ENCODE peak calls at places on chromosomes 1 and 21, in eight cellular contexts. E, I, Z, K, D, F, S and Y are unnamed samples.

GRCh38 chr1:177354247-177354646 is 183.5 kb downstream of the BRINP2 start:
- DNase-seq in E (no peak), I (no peak), Z (no peak), K (no peak), D (no peak), F (no peak), S (no peak), Y (no peak)

GRCh38 chr1:202049129-202049528 is 38.7 kb downstream of the ELF3 start:
- DNase-seq in E (no peak), I (no peak), Z (no peak), K (no peak), D (no peak), F (peak), S (no peak), Y (no peak)

GRCh38 chr1:23555949-23556640 is 3.2 kb downstream of the ID3 start:
- DNase-seq in E (no peak), I (no peak), Z (no peak), K (no peak), D (peak), F (no peak), S (peak), Y (no peak)

GRCh38 chr1:38586993-38587646 is 272.5 kb downstream of the RRAGC start:
- DNase-seq in E (peak), I (peak), Z (peak), K (no peak), D (peak), F (peak), S (peak), Y (peak)

GRCh38 chr1:8595332-8595731 is 222.1 kb downstream of the RERE start:
- DNase-seq in E (no peak), I (no peak), Z (no peak), K (no peak), D (no peak), F (no peak), S (no peak), Y (no peak)

GRCh38 chr1:154182342-154183044 is 9.4 kb downstream of the TPM3 start:
- DNase-seq in E (peak), I (peak), Z (peak), K (peak), D (peak), F (peak), S (peak), Y (peak)

GRCh38 chr1:93814059-93814794 is 64.8 kb downstream of the DNTTIP2 start:
- DNase-seq in E (no peak), I (peak), Z (peak), K (peak), D (peak), F (peak), S (peak), Y (peak)

GRCh38 chr1:96598416-96599168 is 123.0 kb upstream of the PTBP2 start:
- DNase-seq in E (no peak), I (no peak), Z (no peak), K (no peak), D (no peak), F (no peak), S (no peak), Y (no peak)

GRCh38 chr1:185956881-185957280 is 222.7 kb downstream of the HMCN1 start:
- DNase-seq in E (no peak), I (no peak), Z (no peak), K (no peak), D (peak), F (no peak), S (no peak), Y (no peak)

GRCh38 chr1:1230656-1231399 is 973 bp downstream of the SDF4 start:
- DNase-seq in E (no peak), I (no peak), Z (peak), K (no peak), D (peak), F (no peak), S (peak), Y (no peak)

GRCh38 chr1:71668059-71668458 is 587.2 kb upstream of the ZRANB2 start:
- DNase-seq in E (no peak), I (no peak), Z (no peak), K (no peak), D (no peak), F (no peak), S (no peak), Y (no peak)

GRCh38 chr21:46189213-46189958 is 5.1 kb upstream of the SPATC1L start:
- DNase-seq in E (peak), I (no peak), Z (peak), K (peak), D (peak), F (no peak), S (no peak), Y (peak)

GRCh38 chr1:95716550-95716949 is 482.5 kb downstream of the RWDD3 start:
- DNase-seq in E (no peak), I (no peak), Z (no peak), K (no peak), D (no peak), F (no peak), S (no peak), Y (no peak)

GRCh38 chr21:43658769-43659135 is 536 bp downstream of the HSF2BP start:
- DNase-seq in E (no peak), I (no peak), Z (no peak), K (no peak), D (no peak), F (no peak), S (no peak), Y (no peak)

GRCh38 chr1:216186816-216187215 is 236.4 kb downstream of the USH2A start:
- DNase-seq in E (no peak), I (no peak), Z (no peak), K (no peak), D (no peak), F (no peak), S (no peak), Y (no peak)

GRCh38 chr1:175637917-175638316 is 105.5 kb downstream of the TNR start:
- DNase-seq in E (no peak), I (no peak), Z (no peak), K (no peak), D (no peak), F (no peak), S (no peak), Y (no peak)

GRCh38 chr1:159008744-159009188 is 941 bp upstream of the IFI16 start:
- DNase-seq in E (no peak), I (peak), Z (no peak), K (no peak), D (no peak), F (no peak), S (no peak), Y (no peak)

GRCh38 chr1:192545781-192546521 is 29.6 kb upstream of the RGS1 start:
- DNase-seq in E (no peak), I (peak), Z (no peak), K (no peak), D (peak), F (no peak), S (no peak), Y (no peak)

GRCh38 chr1:10514490-10515235 is 39.9 kb downstream of the PEX14 start:
- DNase-seq in E (no peak), I (no peak), Z (peak), K (no peak), D (no peak), F (no peak), S (peak), Y (no peak)

GRCh38 chr21:43574741-43575465 is 84.4 kb downstream of the HSF2BP start:
- DNase-seq in E (no peak), I (no peak), Z (no peak), K (no peak), D (no peak), F (no peak), S (no peak), Y (peak)

GRCh38 chr1:89200668-89201488 is 2.1 kb upstream of the GBP4 start:
- DNase-seq in E (no peak), I (peak), Z (no peak), K (no peak), D (peak), F (no peak), S (no peak), Y (no peak)

GRCh38 chr1:2932671-2933350 is 88.5 kb upstream of the ACTRT2 start:
- DNase-seq in E (no peak), I (no peak), Z (no peak), K (no peak), D (no peak), F (no peak), S (no peak), Y (no peak)

GRCh38 chr1:171084091-171084490 is 6.6 kb upstream of the FMO3 start:
- DNase-seq in E (no peak), I (no peak), Z (no peak), K (no peak), D (no peak), F (no peak), S (no peak), Y (no peak)

GRCh38 chr1:110088739-110089316 is 18.4 kb upstream of the ALX3 start:
- DNase-seq in E (no peak), I (no peak), Z (no peak), K (no peak), D (no peak), F (no peak), S (no peak), Y (no peak)

GRCh38 chr1:183991360-183992155 is 46.0 kb downstream of the COLGALT2 start:
- DNase-seq in E (no peak), I (no peak), Z (no peak), K (no peak), D (no peak), F (no peak), S (no peak), Y (no peak)

GRCh38 chr1:3817821-3818597 is 21.7 kb upstream of the LRRC47 start:
- DNase-seq in E (no peak), I (no peak), Z (no peak), K (no peak), D (no peak), F (no peak), S (no peak), Y (peak)

GRCh38 chr1:74496699-74497098 is 15.7 kb downstream of the LRRC53 start:
- DNase-seq in E (no peak), I (no peak), Z (no peak), K (no peak), D (no peak), F (no peak), S (no peak), Y (no peak)

GRCh38 chr1:1567152-1567830 is 7.4 kb downstream of the SSU72 start:
- DNase-seq in E (no peak), I (no peak), Z (no peak), K (no peak), D (peak), F (no peak), S (no peak), Y (no peak)

GRCh38 chr1:29688477-29689365 is 452.4 kb downstream of the PTPRU start:
- DNase-seq in E (peak), I (no peak), Z (peak), K (no peak), D (peak), F (no peak), S (no peak), Y (peak)

GRCh38 chr1:186512698-186513457 is 52.0 kb upstream of the PDC start:
- DNase-seq in E (no peak), I (no peak), Z (no peak), K (no peak), D (no peak), F (no peak), S (no peak), Y (no peak)

GRCh38 chr1:201383647-201384405 is 6.3 kb upstream of the TNNT2 start:
- DNase-seq in E (no peak), I (no peak), Z (no peak), K (no peak), D (no peak), F (no peak), S (no peak), Y (no peak)

GRCh38 chr1:29800120-29800519 is 563.8 kb downstream of the PTPRU start:
- DNase-seq in E (no peak), I (no peak), Z (peak), K (no peak), D (no peak), F (no peak), S (no peak), Y (no peak)

GRCh38 chr1:27119270-27119618 is 35.7 kb downstream of the SLC9A1 start:
- DNase-seq in E (no peak), I (no peak), Z (no peak), K (no peak), D (no peak), F (no peak), S (no peak), Y (peak)

GRCh38 chr1:225962440-225962975 is 21.5 kb upstream of the LEFTY2 start:
- DNase-seq in E (peak), I (no peak), Z (peak), K (no peak), D (peak), F (peak), S (no peak), Y (peak)

GRCh38 chr1:217465102-217465501 is 165.8 kb downstream of the GPATCH2 start:
- DNase-seq in E (no peak), I (no peak), Z (no peak), K (no peak), D (no peak), F (no peak), S (no peak), Y (no peak)

GRCh38 chr21:45598109-45598508 is 45.4 kb upstream of the PCBP3 start:
- DNase-seq in E (peak), I (no peak), Z (no peak), K (no peak), D (no peak), F (no peak), S (no peak), Y (peak)

GRCh38 chr1:53314606-53315005 is 13.3 kb downstream of the LRP8 start:
- DNase-seq in E (no peak), I (no peak), Z (no peak), K (no peak), D (no peak), F (no peak), S (no peak), Y (no peak)

GRCh38 chr1:198231776-198232175 is 75.0 kb downstream of the NEK7 start:
- DNase-seq in E (no peak), I (no peak), Z (no peak), K (no peak), D (no peak), F (no peak), S (no peak), Y (no peak)

GRCh38 chr1:172109357-172109756 is 268.1 kb downstream of the DNM3 start:
- DNase-seq in E (no peak), I (no peak), Z (no peak), K (no peak), D (peak), F (no peak), S (no peak), Y (no peak)

GRCh38 chr1:57824535-57824934 is 400.7 kb upstream of the DAB1 start:
- DNase-seq in E (no peak), I (no peak), Z (no peak), K (no peak), D (no peak), F (no peak), S (no peak), Y (no peak)

GRCh38 chr1:155478270-155478852 is 84.2 kb downstream of the ASH1L start:
- DNase-seq in E (no peak), I (no peak), Z (no peak), K (no peak), D (no peak), F (no peak), S (no peak), Y (no peak)
- H3K27ac ChIP-seq in E (no peak), I (no peak), Z (no peak), K (no peak), D (no peak), F (no peak), S (no peak), Y (no peak)

GRCh38 chr1:235075955-235076308 is 52.7 kb downstream of the TOMM20 start:
- DNase-seq in E (no peak), I (no peak), Z (no peak), K (no peak), D (no peak), F (no peak), S (no peak), Y (no peak)
- TF ChIP-seq POLR2A in E (no peak), I (no peak), Z (no peak), K (no peak), D (no peak), F (no peak), S (no peak), Y (no peak)

GRCh38 chr1:111192643-111193519 is 7.6 kb downstream of the DENND2D start:
- DNase-seq in E (no peak), I (no peak), Z (no peak), K (no peak), D (peak), F (no peak), S (no peak), Y (no peak)
- TF ChIP-seq POLR2AphosphoS5 in E (no peak), I (peak), Z (no peak), K (no peak), D (no peak), F (peak), S (no peak), Y (no peak)

GRCh38 chr21:41477641-41478318 is 30.2 kb downstream of the TMPRSS2 start:
- DNase-seq in E (no peak), I (no peak), Z (no peak), K (peak), D (no peak), F (peak), S (no peak), Y (no peak)
- H3K27ac ChIP-seq in E (peak), I (no peak), Z (no peak), K (peak), D (no peak), F (peak), S (no peak), Y (no peak)

DNA sequence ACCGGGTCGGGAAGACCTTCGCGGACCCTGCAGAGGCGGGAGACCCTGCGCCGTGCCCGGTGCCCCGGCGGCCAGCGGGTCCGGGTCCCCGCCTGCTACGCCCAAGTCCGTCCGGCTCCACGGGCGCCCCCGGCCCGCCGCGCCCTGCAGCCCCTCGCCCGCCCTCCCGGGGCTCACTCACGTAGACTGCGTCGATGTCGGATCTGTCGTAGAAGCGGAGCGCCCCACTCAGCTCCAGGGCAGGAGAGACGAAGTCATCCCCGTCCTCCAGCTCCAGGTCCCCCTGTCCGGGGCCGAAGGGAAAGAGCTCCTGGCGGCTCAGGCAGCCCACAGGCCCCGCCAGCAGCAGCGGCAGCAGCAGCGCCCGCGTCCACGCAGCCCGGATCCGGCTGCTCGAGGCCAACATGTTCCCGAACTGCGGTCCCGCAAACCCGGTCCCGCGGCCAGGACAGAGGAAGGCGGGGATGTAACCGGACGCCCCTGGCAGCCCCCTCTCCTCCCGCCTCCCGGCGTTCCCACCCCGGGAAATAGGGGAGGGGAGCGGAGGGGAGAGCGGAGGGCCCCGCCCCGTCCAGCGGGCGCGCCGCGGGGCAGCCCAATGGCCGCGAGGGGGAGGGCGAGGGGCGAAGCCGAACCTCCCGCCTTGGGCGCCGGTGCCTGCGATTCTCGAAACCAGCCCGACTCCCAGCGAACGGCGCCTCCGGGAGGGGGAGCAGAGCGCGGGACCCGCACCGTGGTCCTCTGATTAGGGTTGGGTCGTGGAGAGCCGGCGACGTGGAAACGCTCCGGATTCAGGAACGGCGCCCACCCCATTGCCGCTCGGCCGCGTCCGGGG is at the start of gene NID1:
- DNase-seq in E (peak), I (no peak), Z (no peak), K (peak), D (peak), F (peak), S (no peak), Y (peak)
- TF ChIP-seq POLR2A in E (no peak), I (peak), Z (no peak), K (peak), D (peak), F (no peak), S (no peak), Y (peak)